ENCODE peak calls at places on chromosomes 12 and 14, in six cellular contexts. W, G, E, S, A and Z are unnamed samples.

GRCh38 chr12:6063379-6063735 is 61.1 kb downstream of the VWF start:
- DNase-seq in W (no peak), G (no peak), E (no peak), S (no peak), A (no peak), Z (no peak)

GRCh38 chr14:103055693-103056092 is 1.7 kb downstream of the CDC42BPB start:
- DNase-seq in W (no peak), G (no peak), E (no peak), S (no peak), A (no peak), Z (peak; percentile 68)

GRCh38 chr14:74913986-74914573 is 9.0 kb downstream of the RPS6KL1 start:
- DNase-seq in W (peak; percentile 74), G (peak; percentile 37), E (peak; percentile 64), S (peak; percentile 65), A (no peak), Z (peak; percentile 82)

GRCh38 chr12:69688021-69688420 is 11.1 kb downstream of the BEST3 start:
- DNase-seq in W (no peak), G (no peak), E (no peak), S (no peak), A (no peak), Z (no peak)

GRCh38 chr14:105938055-105938863 is 411.9 kb downstream of the TMEM121 start:
- DNase-seq in W (no peak), G (no peak), E (no peak), S (peak; percentile 15), A (no peak), Z (no peak)

GRCh38 chr12:82694970-82695369 is 8.3 kb downstream of the TMTC2 start:
- DNase-seq in W (no peak), G (peak; percentile 54), E (no peak), S (no peak), A (no peak), Z (no peak)

GRCh38 chr12:51217133-51217967 is 512 bp downstream of the POU6F1 start:
- DNase-seq in W (peak; percentile 62), G (no peak), E (peak; percentile 57), S (peak; percentile 57), A (no peak), Z (peak; percentile 15)

GRCh38 chr12:53481957-53482586 is 17.2 kb downstream of the MAP3K12 start:
- DNase-seq in W (no peak), G (no peak), E (no peak), S (no peak), A (no peak), Z (no peak)

GRCh38 chr12:56763753-56764657 is 881 bp downstream of the HSD17B6 start:
- DNase-seq in W (no peak), G (peak; percentile 55), E (no peak), S (no peak), A (no peak), Z (peak; percentile 21)

GRCh38 chr12:110039085-110039807 is 9.1 kb downstream of the C12orf76 start:
- DNase-seq in W (no peak), G (peak; percentile 81), E (no peak), S (peak; percentile 43), A (no peak), Z (peak; percentile 93)

GRCh38 chr12:4956054-4956453 is 46.3 kb downstream of the KCNA1 start:
- DNase-seq in W (no peak), G (no peak), E (no peak), S (no peak), A (no peak), Z (peak; percentile 11)

GRCh38 chr12:25186038-25186787 is 8.7 kb downstream of the DNAI7 start:
- DNase-seq in W (no peak), G (no peak), E (no peak), S (no peak), A (peak; percentile 43), Z (no peak)

GRCh38 chr12:44433647-44434046 is 442.5 kb downstream of the NELL2 start:
- DNase-seq in W (no peak), G (no peak), E (no peak), S (no peak), A (no peak), Z (no peak)

GRCh38 chr12:116718578-116719454 is 19.1 kb downstream of the SPRING1 start:
- DNase-seq in W (no peak), G (no peak), E (no peak), S (no peak), A (no peak), Z (peak; percentile 37)

GRCh38 chr14:54867011-54867410 is 35.6 kb downstream of the GCH1 start:
- DNase-seq in W (no peak), G (no peak), E (no peak), S (no peak), A (no peak), Z (peak; percentile 39)

GRCh38 chr14:38127784-38128183 is 79.9 kb upstream of the SSTR1 start:
- DNase-seq in W (no peak), G (no peak), E (no peak), S (no peak), A (no peak), Z (peak; percentile 46)

GRCh38 chr12:87121908-87122307 is 865.7 kb upstream of the MGAT4C start:
- DNase-seq in W (no peak), G (no peak), E (no peak), S (no peak), A (no peak), Z (no peak)

GRCh38 chr14:65255583-65256443 is 153.5 kb upstream of the MAX start:
- DNase-seq in W (no peak), G (no peak), E (no peak), S (peak; percentile 86), A (no peak), Z (no peak)
- H3K4me3 ChIP-seq in W (no peak overlapping the region), G (no peak overlapping the region), E (no peak overlapping the region), S (no peak overlapping the region), A (no peak overlapping the region), Z (no peak overlapping the region)

GRCh38 chr14:24312736-24313507 is 1.6 kb downstream of the LTB4R start:
- DNase-seq in W (no peak), G (no peak), E (no peak), S (no peak), A (no peak), Z (no peak)

GRCh38 chr14:24313912-24314311 is 2.6 kb downstream of the LTB4R start:
- DNase-seq in W (no peak), G (no peak), E (no peak), S (no peak), A (no peak), Z (no peak)

GRCh38 chr14:24310666-24311604 is at the start of gene LTB4R:
- DNase-seq in W (peak; percentile 79), G (no peak), E (peak; percentile 83), S (peak; percentile 86), A (no peak), Z (peak; percentile 69)

GRCh38 chr14:24310387-24310665 is 386 bp downstream of the LTB4R2 start:
- DNase-seq in W (no peak), G (no peak), E (no peak), S (no peak), A (no peak), Z (no peak)

DNA sequence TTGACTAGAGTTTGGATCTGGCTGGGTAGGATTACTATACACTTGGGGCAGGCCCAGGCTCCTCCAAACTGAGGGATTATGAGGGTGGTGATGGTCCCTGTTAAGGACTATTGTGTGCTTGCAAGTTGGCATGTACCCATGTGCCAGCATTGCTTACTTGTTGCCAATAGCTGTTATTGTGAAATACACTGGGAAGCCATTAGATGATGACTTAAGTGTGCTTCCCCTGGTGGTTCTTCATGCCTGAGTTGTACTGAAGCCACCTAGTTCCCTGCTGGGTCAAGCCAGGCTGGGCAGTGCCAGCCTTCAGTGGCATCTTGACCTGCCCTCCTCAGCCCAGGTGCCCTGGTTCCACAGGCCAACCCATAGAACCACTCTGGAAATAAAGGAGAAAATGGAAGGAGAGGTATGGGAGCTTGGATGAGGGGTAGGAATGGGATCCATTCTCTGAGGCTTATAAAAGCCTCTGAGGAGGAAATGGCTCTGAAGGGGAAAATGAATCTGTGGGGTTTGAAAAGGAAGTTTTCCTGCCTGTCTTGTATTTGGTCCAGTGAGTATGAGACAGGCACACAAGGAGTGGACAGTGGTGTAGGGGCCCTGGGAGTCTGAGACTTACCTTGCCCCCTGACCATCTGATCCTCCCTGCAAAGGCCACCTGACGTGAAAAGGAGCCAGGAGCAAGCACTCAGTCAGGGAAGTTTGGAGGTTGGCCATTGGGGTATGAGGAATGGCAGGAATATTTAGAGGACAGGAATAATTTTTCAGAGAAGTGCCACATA is 724 bp downstream of the LTB4R start:
- DNase-seq in W (no peak), G (no peak), E (no peak), S (no peak), A (no peak), Z (peak; percentile 36)
- H3K4me3 ChIP-seq in W (peak overlapping the region; percentile 70), G (no peak overlapping the region), E (peak overlapping the region; percentile 58), S (peak overlapping the region; percentile 58), A (peak overlapping the region; percentile 47), Z (no peak overlapping the region)

GRCh38 chr12:85036241-85036707 is at the start of the genes LRRIQ1 and TSPAN19:
- DNase-seq in W (peak; percentile 20), G (no peak), E (no peak), S (peak; percentile 62), A (peak; percentile 27), Z (peak; percentile 82)
- H3K4me3 ChIP-seq in W (peak within 1 kb of the TSS; percentile 69), G (peak within 1 kb of the TSS; percentile 58), E (peak within 1 kb of the TSS; percentile 37), S (peak within 1 kb of the TSS; percentile 52), A (peak within 1 kb of the TSS; percentile 70), Z (peak within 1 kb of the TSS; percentile 67)

GRCh38 chr12:46717848-46718247 is 107.9 kb downstream of the SLC38A4 start:
- DNase-seq in W (no peak), G (no peak), E (no peak), S (no peak), A (no peak), Z (no peak)

GRCh38 chr12:46718495-46718894 is 107.3 kb downstream of the SLC38A4 start:
- DNase-seq in W (no peak), G (no peak), E (no peak), S (no peak), A (no peak), Z (no peak)

GRCh38 chr12:46711756-46712155 is 114.0 kb downstream of the SLC38A4 start:
- DNase-seq in W (no peak), G (peak; percentile 25), E (no peak), S (no peak), A (no peak), Z (peak; percentile 62)

GRCh38 chr12:46722737-46723136 is 103.1 kb downstream of the SLC38A4 start:
- DNase-seq in W (peak; percentile 14), G (no peak), E (no peak), S (no peak), A (no peak), Z (peak; percentile 75)

DNA sequence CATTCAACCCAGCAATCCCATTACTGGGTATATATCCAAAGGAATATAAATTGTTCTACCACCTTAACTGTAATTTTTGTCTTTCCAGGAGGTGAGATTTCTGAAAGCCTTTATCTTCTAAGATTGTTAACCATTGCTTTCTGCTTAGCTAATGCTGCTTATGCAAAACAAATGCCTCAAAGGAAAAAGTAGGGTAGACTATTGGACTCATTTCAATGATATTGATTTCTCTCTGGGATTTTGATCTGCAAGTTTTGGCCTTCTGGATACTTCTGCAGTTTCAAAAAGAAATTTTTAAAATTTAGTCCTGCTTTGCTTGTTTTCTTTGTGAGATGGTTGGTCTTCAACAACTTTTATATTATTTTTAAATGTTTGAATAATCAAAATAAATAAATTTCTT is 108.6 kb downstream of the SLC38A4 start:
- DNase-seq in W (no peak), G (no peak), E (no peak), S (no peak), A (no peak), Z (no peak)
- H3K4me3 ChIP-seq in W (no peak overlapping the region), G (no peak overlapping the region), E (no peak overlapping the region), S (no peak overlapping the region), A (no peak overlapping the region), Z (no peak overlapping the region)